ENCODE peak calls at places on chromosomes 3 and 15, in seven cellular contexts. Q is HL-60, W is body of pancreas, B is A549, A is uterus, O is ascending aorta, R is IMR-90. S is an unnamed sample.

GRCh38 chr3:189868061-189868460 is 236.9 kb downstream of the TP63 start:
- DNase-seq in Q (no peak), W (no peak), B (no peak), A (no peak), O (no peak), R (no peak), S (no peak)

GRCh38 chr15:68576253-68577236 is 2.2 kb upstream of the CORO2B start:
- DNase-seq in Q (no peak), W (no peak), B (no peak), A (no peak), O (no peak), R (no peak), S (peak)

GRCh38 chr3:53702776-53703175 is 143.4 kb downstream of the CHDH start:
- DNase-seq in Q (no peak), W (no peak), B (no peak), A (no peak), O (no peak), R (no peak), S (no peak)

GRCh38 chr3:94412966-94413720 is 350.3 kb downstream of the NSUN3 start:
- DNase-seq in Q (no peak), W (no peak), B (no peak), A (no peak), O (no peak), R (no peak), S (no peak)

GRCh38 chr15:95872366-95872771 is 458.1 kb upstream of the NR2F2 start:
- DNase-seq in Q (no peak), W (no peak), B (no peak), A (no peak), O (no peak), R (peak), S (no peak)

GRCh38 chr3:112813723-112814171 is 32.9 kb downstream of the CD200R1L start:
- DNase-seq in Q (peak), W (no peak), B (no peak), A (no peak), O (no peak), R (peak), S (no peak)

GRCh38 chr15:44286814-44287555 is 1.5 kb upstream of the GOLM2 start:
- DNase-seq in Q (no peak), W (no peak), B (peak), A (no peak), O (no peak), R (no peak), S (no peak)

GRCh38 chr3:66253790-66254620 is 33.2 kb downstream of the SLC25A26 start:
- DNase-seq in Q (no peak), W (no peak), B (no peak), A (no peak), O (no peak), R (peak), S (no peak)

GRCh38 chr3:136070334-136070733 is 104.8 kb downstream of the PPP2R3A start:
- DNase-seq in Q (no peak), W (no peak), B (no peak), A (peak), O (no peak), R (peak), S (no peak)

GRCh38 chr3:127538569-127538968 is 52.0 kb downstream of the TPRA1 start:
- DNase-seq in Q (no peak), W (no peak), B (no peak), A (no peak), O (no peak), R (no peak), S (no peak)

GRCh38 chr3:172853005-172853404 is 102.5 kb downstream of the ECT2 start:
- DNase-seq in Q (no peak), W (no peak), B (no peak), A (no peak), O (no peak), R (no peak), S (no peak)
- H3K4me3 ChIP-seq in Q (no peak), W (no peak), B (no peak), A (no peak), O (no peak), R (no peak), S (no peak)

DNA sequence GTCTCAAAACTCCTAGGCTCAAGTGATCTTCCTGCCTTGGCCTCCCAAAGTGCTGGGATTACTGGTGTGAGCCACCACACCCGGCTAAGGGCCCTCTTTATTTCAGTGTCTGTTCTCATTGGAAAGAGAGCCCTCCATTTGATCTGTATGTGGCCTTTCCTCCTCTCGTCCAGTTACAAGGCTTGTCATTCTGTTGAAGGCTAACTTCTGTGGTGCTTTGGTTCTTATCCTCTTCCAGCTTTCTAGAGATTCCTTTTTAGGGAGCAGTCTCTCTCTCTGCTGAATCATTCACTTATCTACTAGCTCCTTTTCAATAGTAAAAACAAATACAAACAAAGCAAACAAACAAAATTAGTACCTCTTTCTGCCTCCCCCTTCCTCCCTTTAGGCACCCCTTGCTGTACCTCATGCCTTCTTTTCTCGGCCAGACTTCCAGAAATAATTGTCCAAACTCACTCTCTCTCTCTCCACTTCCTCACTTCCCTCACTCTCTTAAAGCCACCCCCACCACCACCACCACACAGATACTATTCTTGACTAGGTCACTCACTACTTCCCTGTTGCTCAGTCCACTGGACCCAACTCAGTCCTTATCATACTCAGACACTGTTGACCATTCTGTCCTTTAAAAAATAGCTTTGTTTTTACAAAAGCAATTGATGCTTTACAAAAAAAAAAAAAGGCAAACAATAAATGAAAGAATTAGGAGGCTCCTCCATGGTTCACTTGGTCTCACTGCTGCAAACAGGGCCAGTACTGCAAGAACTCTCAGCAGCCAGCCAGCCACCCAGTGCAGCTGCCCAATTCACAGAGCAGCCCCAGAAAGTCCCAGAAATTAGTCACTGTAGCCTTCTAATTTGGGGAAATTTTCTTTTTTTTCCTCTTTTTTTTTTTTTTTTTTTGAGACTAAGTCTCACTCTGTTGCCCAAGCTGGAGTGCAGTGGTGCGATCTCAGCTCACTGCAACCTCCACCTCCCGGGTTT is 31.7 kb upstream of the RAB11A start:
- DNase-seq in Q (no peak), W (no peak), B (no peak), A (no peak), O (no peak), R (no peak), S (no peak)
- H3K27ac ChIP-seq in Q (peak), W (peak), B (peak), A (no peak), O (peak), R (no peak), S (no peak)

GRCh38 chr15:79170256-79170664 is 79.7 kb upstream of the RASGRF1 start:
- DNase-seq in Q (no peak), W (no peak), B (peak), A (no peak), O (no peak), R (no peak), S (no peak)
- TF ChIP-seq CTCF in Q (no peak), W (no peak), B (no peak), A (no peak), O (no peak), R (no peak), S (no peak)

GRCh38 chr3:185561374-185561943 is 9.1 kb upstream of the LIPH start:
- DNase-seq in Q (no peak), W (peak), B (no peak), A (no peak), O (no peak), R (no peak), S (no peak)
- H3K4me3 ChIP-seq in Q (no peak), W (no peak), B (no peak), A (no peak), O (no peak), R (no peak), S (no peak)

DNA sequence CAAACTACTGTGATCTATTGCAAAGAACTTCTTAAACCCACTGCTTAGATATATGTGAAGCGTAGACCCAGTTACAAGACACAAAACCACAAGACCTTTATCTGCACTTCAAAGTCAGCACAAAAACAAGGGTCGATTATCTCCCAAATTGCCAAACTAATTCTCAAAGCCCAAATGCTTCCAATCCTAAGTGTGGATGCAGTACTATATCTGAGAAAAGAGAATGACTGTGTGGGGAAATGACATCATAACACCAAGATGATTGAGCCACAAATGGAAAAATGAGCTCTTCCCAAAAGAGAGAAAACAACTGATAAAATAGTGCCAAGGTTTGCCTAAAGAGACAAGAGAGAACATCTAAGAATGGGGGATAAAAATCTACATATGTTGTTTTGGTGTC is 86.2 kb downstream of the MEIS2 start:
- DNase-seq in Q (no peak), W (no peak), B (no peak), A (no peak), O (no peak), R (no peak), S (no peak)
- H3K27ac ChIP-seq in Q (no peak), W (peak), B (no peak), A (peak), O (peak), R (no peak), S (no peak)

GRCh38 chr3:105385868-105386508 is 19.3 kb downstream of the ALCAM start:
- DNase-seq in Q (no peak), W (no peak), B (no peak), A (no peak), O (no peak), R (no peak), S (no peak)

GRCh38 chr3:105388199-105388598 is 21.5 kb downstream of the ALCAM start:
- DNase-seq in Q (no peak), W (no peak), B (no peak), A (no peak), O (no peak), R (no peak), S (no peak)

GRCh38 chr3:105385179-105385578 is 18.5 kb downstream of the ALCAM start:
- DNase-seq in Q (no peak), W (no peak), B (no peak), A (no peak), O (no peak), R (peak), S (no peak)

GRCh38 chr3:105387122-105387751 is 20.5 kb downstream of the ALCAM start:
- DNase-seq in Q (no peak), W (no peak), B (peak), A (no peak), O (no peak), R (peak), S (no peak)
- TF ChIP-seq CTCF in Q (no peak), W (no peak), B (no peak), A (no peak), O (no peak), R (no peak), S (no peak)

DNA sequence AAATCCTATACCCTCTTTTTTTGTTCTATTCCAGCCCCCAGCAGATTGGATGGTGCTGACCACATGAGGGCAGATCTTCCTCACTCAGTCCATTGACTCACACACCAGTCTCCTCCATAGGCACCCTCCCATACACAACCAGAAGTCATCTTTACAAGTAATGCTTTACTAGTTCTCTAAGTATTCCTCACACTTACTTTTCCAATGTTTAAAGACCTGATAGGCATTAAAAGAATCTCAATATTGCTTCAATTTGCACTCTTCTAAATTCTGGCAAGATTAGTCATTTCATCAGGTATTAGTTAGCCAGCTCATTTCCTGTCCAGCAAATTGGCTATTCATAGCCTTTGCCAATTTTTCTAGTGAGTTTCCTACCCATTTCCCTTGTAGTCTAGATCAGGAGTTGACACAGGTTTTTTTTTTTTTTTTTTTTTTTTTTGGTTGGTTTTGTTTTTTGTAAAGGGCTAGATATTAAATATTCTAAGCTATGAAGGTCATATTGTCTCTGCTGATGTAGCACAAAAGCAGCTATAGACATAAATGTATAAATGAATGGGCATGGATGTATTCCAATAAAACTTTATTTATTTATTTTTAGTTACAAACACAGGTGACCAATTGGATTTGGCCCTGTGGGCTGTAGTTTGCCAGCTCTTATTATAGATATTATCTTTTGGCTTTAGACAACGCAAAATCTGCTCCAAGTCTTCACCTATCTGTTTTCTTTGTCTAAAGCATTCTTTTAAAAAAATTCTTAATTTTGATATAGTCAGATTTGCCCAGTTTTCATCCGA is 76.1 kb downstream of the ABHD5 start:
- DNase-seq in Q (no peak), W (no peak), B (no peak), A (no peak), O (no peak), R (peak), S (no peak)
- H3K4me3 ChIP-seq in Q (no peak), W (no peak), B (no peak), A (no peak), O (no peak), R (no peak), S (no peak)

GRCh38 chr3:105366302-105367062 is at the start of gene ALCAM:
- DNase-seq in Q (peak), W (peak), B (peak), A (peak), O (peak), R (peak), S (peak)
- H3K27ac ChIP-seq in Q (peak), W (peak), B (peak), A (peak), O (peak), R (peak), S (peak)

GRCh38 chr3:43759297-43759782 is 68.6 kb downstream of the ABHD5 start:
- DNase-seq in Q (no peak), W (no peak), B (peak), A (no peak), O (peak), R (peak), S (no peak)
- TF ChIP-seq CTCF in Q (no peak), W (no peak), B (peak), A (no peak), O (no peak), R (peak), S (peak)